ENCODE peak calls at places on chromosome 6, in four cellular contexts. One of them, this sample, is unnamed.

GRCh38 chr6:168096271-168096764 is 17.3 kb upstream of the FRMD1 start:
- DNase-seq in prostate gland: no peak
- DNase-seq in upper lobe of left lung: no peak
- DNase-seq in suprapubic skin: no peak
- DNase-seq in this sample: no peak

GRCh38 chr6:90249044-90249443 is 47.6 kb downstream of the BACH2 start:
- DNase-seq in suprapubic skin: no peak
- DNase-seq in upper lobe of left lung: no peak
- DNase-seq in prostate gland: no peak
- DNase-seq in this sample: no peak

GRCh38 chr6:161079566-161080262 is 88.1 kb downstream of the MAP3K4 start:
- DNase-seq in upper lobe of left lung: no peak
- DNase-seq in prostate gland: no peak
- DNase-seq in suprapubic skin: no peak
- DNase-seq in this sample: no peak

GRCh38 chr6:143878272-143878760 is 14.0 kb downstream of the ZC2HC1B start:
- DNase-seq in suprapubic skin: no peak
- DNase-seq in upper lobe of left lung: no peak
- DNase-seq in prostate gland: no peak
- DNase-seq in this sample: no peak

GRCh38 chr6:44156494-44157151 is 2.0 kb upstream of the CAPN11 start:
- DNase-seq in upper lobe of left lung: no peak
- DNase-seq in prostate gland: peak
- DNase-seq in suprapubic skin: no peak
- DNase-seq in this sample: no peak

GRCh38 chr6:34462010-34462409 is 3.9 kb upstream of the PACSIN1 start:
- DNase-seq in prostate gland: no peak
- DNase-seq in suprapubic skin: no peak
- DNase-seq in upper lobe of left lung: no peak
- DNase-seq in this sample: no peak

GRCh38 chr6:89818977-89819335 is 638 bp downstream of the MDN1 start:
- DNase-seq in upper lobe of left lung: no peak
- DNase-seq in suprapubic skin: no peak
- DNase-seq in prostate gland: peak
- DNase-seq in this sample: no peak

GRCh38 chr6:6556738-6557503 is 31.6 kb upstream of the LY86 start:
- DNase-seq in upper lobe of left lung: no peak
- DNase-seq in suprapubic skin: no peak
- DNase-seq in prostate gland: no peak
- DNase-seq in this sample: no peak

GRCh38 chr6:133548409-133548808 is 307.3 kb downstream of the EYA4 start:
- DNase-seq in prostate gland: no peak
- DNase-seq in suprapubic skin: no peak
- DNase-seq in upper lobe of left lung: no peak
- DNase-seq in this sample: no peak

GRCh38 chr6:143059616-143060353 is 904 bp upstream of the AIG1 start:
- DNase-seq in upper lobe of left lung: peak
- DNase-seq in suprapubic skin: no peak
- DNase-seq in prostate gland: peak
- DNase-seq in this sample: peak

GRCh38 chr6:155301867-155302266 is 12.4 kb downstream of the TFB1M start:
- DNase-seq in upper lobe of left lung: no peak
- DNase-seq in prostate gland: no peak
- DNase-seq in suprapubic skin: no peak
- DNase-seq in this sample: no peak

GRCh38 chr6:46491789-46492547 is 719 bp upstream of the RCAN2 start:
- DNase-seq in upper lobe of left lung: peak
- DNase-seq in suprapubic skin: no peak
- DNase-seq in prostate gland: peak
- DNase-seq in this sample: peak

GRCh38 chr6:156789081-156789943 is 12.1 kb downstream of the ARID1B start:
- DNase-seq in suprapubic skin: no peak
- DNase-seq in prostate gland: no peak
- DNase-seq in upper lobe of left lung: no peak
- DNase-seq in this sample: no peak

GRCh38 chr6:40968620-40969145 is 70.3 kb downstream of the UNC5CL start:
- DNase-seq in suprapubic skin: no peak
- DNase-seq in upper lobe of left lung: no peak
- DNase-seq in prostate gland: no peak
- DNase-seq in this sample: no peak

GRCh38 chr6:81614292-81614691 is 138.2 kb downstream of the TENT5A start:
- DNase-seq in suprapubic skin: no peak
- DNase-seq in upper lobe of left lung: no peak
- DNase-seq in prostate gland: no peak
- DNase-seq in this sample: no peak

GRCh38 chr6:34466242-34467185 is 638 bp downstream of the PACSIN1 start:
- DNase-seq in suprapubic skin: no peak
- DNase-seq in upper lobe of left lung: no peak
- DNase-seq in prostate gland: no peak
- DNase-seq in this sample: no peak

GRCh38 chr6:150857062-150857905 is 8.2 kb upstream of the MTHFD1L start:
- DNase-seq in suprapubic skin: no peak
- DNase-seq in upper lobe of left lung: no peak
- DNase-seq in prostate gland: no peak
- DNase-seq in this sample: peak

GRCh38 chr6:160277546-160277945 is 18.9 kb upstream of the SLC22A2 start:
- DNase-seq in prostate gland: no peak
- DNase-seq in suprapubic skin: no peak
- DNase-seq in upper lobe of left lung: no peak
- DNase-seq in this sample: no peak

GRCh38 chr6:116251568-116252384 is 2.1 kb downstream of the TSPYL4 start:
- DNase-seq in suprapubic skin: no peak
- DNase-seq in prostate gland: no peak
- DNase-seq in upper lobe of left lung: no peak
- DNase-seq in this sample: no peak

GRCh38 chr6:133396630-133397335 is 155.6 kb downstream of the EYA4 start:
- DNase-seq in prostate gland: no peak
- DNase-seq in upper lobe of left lung: no peak
- DNase-seq in suprapubic skin: no peak
- DNase-seq in this sample: no peak

GRCh38 chr6:169738972-169739529 is 12.3 kb downstream of the DYNLT2 start:
- DNase-seq in suprapubic skin: no peak
- DNase-seq in prostate gland: no peak
- DNase-seq in upper lobe of left lung: no peak
- DNase-seq in this sample: no peak

GRCh38 chr6:3431994-3432393 is 24.9 kb downstream of the SLC22A23 start:
- DNase-seq in prostate gland: no peak
- DNase-seq in upper lobe of left lung: no peak
- DNase-seq in suprapubic skin: no peak
- DNase-seq in this sample: no peak

GRCh38 chr6:12150812-12151432 is 138.8 kb downstream of the HIVEP1 start:
- DNase-seq in upper lobe of left lung: no peak
- DNase-seq in suprapubic skin: no peak
- DNase-seq in prostate gland: peak
- DNase-seq in this sample: no peak

GRCh38 chr6:142395768-142396231 is 94.0 kb downstream of the ADGRG6 start:
- DNase-seq in suprapubic skin: no peak
- DNase-seq in upper lobe of left lung: no peak
- DNase-seq in prostate gland: no peak
- DNase-seq in this sample: no peak

GRCh38 chr6:37433657-37434271 is 743 bp downstream of the CMTR1 start:
- DNase-seq in suprapubic skin: no peak
- DNase-seq in prostate gland: no peak
- DNase-seq in upper lobe of left lung: peak
- DNase-seq in this sample: no peak

GRCh38 chr6:98041072-98041471 is 758.1 kb upstream of the MMS22L start:
- DNase-seq in suprapubic skin: no peak
- DNase-seq in prostate gland: no peak
- DNase-seq in upper lobe of left lung: no peak
- DNase-seq in this sample: no peak

GRCh38 chr6:109336221-109336955 is 45.9 kb downstream of the CD164 start:
- DNase-seq in suprapubic skin: no peak
- DNase-seq in prostate gland: peak
- DNase-seq in upper lobe of left lung: peak
- DNase-seq in this sample: peak

GRCh38 chr6:111625511-111626331 is 20.0 kb upstream of the TRAF3IP2 start:
- DNase-seq in prostate gland: no peak
- DNase-seq in upper lobe of left lung: no peak
- DNase-seq in suprapubic skin: no peak
- DNase-seq in this sample: no peak

GRCh38 chr6:39882567-39882953 is 51.7 kb downstream of the MOCS1 start:
- DNase-seq in prostate gland: no peak
- DNase-seq in upper lobe of left lung: no peak
- DNase-seq in suprapubic skin: no peak
- DNase-seq in this sample: no peak

GRCh38 chr6:39879535-39879934 is 54.7 kb downstream of the MOCS1 start:
- DNase-seq in prostate gland: no peak
- DNase-seq in upper lobe of left lung: no peak
- DNase-seq in suprapubic skin: no peak
- DNase-seq in this sample: no peak

GRCh38 chr6:39884696-39885095 is 49.6 kb downstream of the MOCS1 start:
- DNase-seq in prostate gland: no peak
- DNase-seq in suprapubic skin: no peak
- DNase-seq in upper lobe of left lung: no peak
- DNase-seq in this sample: no peak

GRCh38 chr6:39880521-39881048 is 53.7 kb downstream of the MOCS1 start:
- DNase-seq in upper lobe of left lung: no peak
- DNase-seq in prostate gland: no peak
- DNase-seq in suprapubic skin: no peak
- DNase-seq in this sample: no peak

DNA sequence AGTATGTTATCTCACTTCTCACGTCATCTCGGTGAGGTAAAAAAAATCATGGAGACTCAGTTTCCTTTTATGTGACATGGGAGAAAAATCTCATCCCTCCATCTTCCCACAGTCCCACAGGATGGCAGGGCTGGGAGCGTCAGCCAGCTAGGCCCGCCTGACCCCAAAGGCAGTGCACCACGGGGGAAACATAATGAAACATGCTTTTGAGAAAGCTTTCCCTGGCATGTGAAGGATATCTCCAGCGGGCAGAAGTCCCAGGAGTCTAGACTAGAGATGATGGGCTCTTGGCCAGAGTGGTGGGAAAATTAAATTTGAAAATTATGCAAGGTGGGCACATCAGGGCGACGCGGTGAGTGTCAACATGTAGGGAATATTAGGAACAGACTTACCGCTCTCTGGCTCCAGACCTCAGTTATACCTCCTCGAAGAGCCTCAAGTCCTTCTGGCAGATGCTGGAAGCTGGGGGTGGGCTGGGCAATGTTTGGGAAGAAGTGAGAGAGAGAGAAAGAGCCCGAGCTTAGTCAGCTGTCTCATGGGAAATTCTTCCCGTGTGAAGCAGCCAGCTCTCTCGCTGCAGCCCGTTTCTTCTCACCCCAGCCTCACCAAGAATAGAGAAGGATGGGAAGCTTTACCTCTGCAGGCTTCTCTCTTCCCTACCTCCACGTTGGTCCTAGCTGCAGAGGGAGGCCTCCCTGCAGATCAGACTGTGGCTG is 52.3 kb downstream of the MOCS1 start:
- DNase-seq in suprapubic skin: no peak
- DNase-seq in upper lobe of left lung: no peak
- DNase-seq in prostate gland: no peak
- DNase-seq in this sample: no peak
- TF ChIP-seq POLR2A in suprapubic skin: no peak
- TF ChIP-seq POLR2A in upper lobe of left lung: no peak
- TF ChIP-seq POLR2A in prostate gland: no peak
- TF ChIP-seq POLR2A in this sample: no peak

DNA sequence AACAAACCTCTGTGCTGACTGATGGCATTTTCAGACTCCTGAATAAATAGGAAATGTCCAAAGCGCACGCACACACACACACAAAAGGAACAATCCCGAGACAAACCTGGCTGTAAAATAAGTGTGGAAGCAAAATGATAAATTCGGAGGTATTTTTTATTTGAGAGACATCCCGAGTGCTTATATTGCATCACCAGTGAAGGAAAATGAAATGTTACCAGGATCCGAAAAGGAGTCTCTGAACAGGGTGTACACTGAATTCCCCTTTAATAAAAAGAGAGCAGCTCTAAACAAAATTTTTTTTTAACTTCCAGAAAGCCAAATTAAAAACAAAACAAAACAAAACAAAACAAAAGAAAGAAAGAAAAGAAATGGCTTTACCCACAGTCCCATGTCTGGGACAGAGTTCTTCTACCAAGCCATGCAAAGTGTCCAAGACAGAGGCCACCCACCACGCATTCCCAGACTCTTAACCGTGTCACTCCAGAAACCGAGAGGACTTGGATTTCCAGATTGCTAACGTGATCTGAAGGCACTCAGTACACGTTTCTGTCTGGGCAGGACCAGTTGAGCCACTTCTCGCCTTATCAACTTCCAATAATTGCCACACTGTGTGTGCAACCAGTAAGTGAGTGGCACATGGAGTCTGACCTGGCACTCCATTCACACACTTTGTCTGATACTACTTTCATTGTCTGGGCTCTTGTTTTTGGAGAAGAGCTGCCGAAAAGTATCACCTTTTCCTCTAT is 820 bp downstream of the ME1 start:
- DNase-seq in upper lobe of left lung: peak
- DNase-seq in prostate gland: peak
- DNase-seq in suprapubic skin: no peak
- DNase-seq in this sample: no peak
- H3K27ac ChIP-seq in upper lobe of left lung: peak
- H3K27ac ChIP-seq in prostate gland: peak
- H3K27ac ChIP-seq in suprapubic skin: peak
- H3K27ac ChIP-seq in this sample: no peak

GRCh38 chr6:1605822-1606532 is 3.7 kb upstream of the FOXC1 start:
- DNase-seq in upper lobe of left lung: no peak
- DNase-seq in suprapubic skin: no peak
- DNase-seq in prostate gland: no peak
- DNase-seq in this sample: no peak

GRCh38 chr6:1607557-1608221 is 2.0 kb upstream of the FOXC1 start:
- DNase-seq in prostate gland: no peak
- DNase-seq in suprapubic skin: no peak
- DNase-seq in upper lobe of left lung: no peak
- DNase-seq in this sample: peak

GRCh38 chr6:1607236-1607556 is 2.5 kb upstream of the FOXC1 start:
- DNase-seq in prostate gland: no peak
- DNase-seq in upper lobe of left lung: no peak
- DNase-seq in suprapubic skin: no peak
- DNase-seq in this sample: no peak

GRCh38 chr6:1604991-1605821 is 4.5 kb upstream of the FOXC1 start:
- DNase-seq in prostate gland: no peak
- DNase-seq in upper lobe of left lung: no peak
- DNase-seq in suprapubic skin: no peak
- DNase-seq in this sample: no peak

GRCh38 chr6:1606533-1607235 is 3.0 kb upstream of the FOXC1 start:
- DNase-seq in prostate gland: no peak
- DNase-seq in upper lobe of left lung: no peak
- DNase-seq in suprapubic skin: no peak
- DNase-seq in this sample: no peak
- TF ChIP-seq POLR2AphosphoS5 in prostate gland: no peak
- TF ChIP-seq POLR2AphosphoS5 in upper lobe of left lung: no peak
- TF ChIP-seq POLR2AphosphoS5 in suprapubic skin: no peak
- TF ChIP-seq POLR2AphosphoS5 in this sample: no peak

DNA sequence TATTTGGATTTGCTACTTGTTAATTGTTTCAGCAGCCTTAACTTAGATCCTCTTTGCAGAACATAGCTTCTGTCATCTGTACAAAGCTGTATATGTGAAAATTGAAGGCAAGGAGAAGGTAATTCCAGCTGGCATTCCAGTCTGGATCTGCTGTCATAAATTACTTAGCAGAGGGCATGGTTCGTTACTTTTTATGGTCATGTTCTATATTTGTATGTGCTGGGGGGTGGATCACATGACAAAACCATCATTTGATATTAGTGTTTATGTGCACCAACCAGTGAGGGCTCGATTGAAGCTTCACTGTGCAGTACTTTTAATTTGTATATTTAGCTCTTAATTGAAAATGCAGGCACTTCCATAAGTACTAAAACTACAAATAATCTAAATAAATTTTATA is 80.2 kb downstream of the CAP2 start:
- DNase-seq in upper lobe of left lung: no peak
- DNase-seq in suprapubic skin: no peak
- DNase-seq in prostate gland: no peak
- DNase-seq in this sample: no peak
- TF ChIP-seq POLR2A in upper lobe of left lung: no peak
- TF ChIP-seq POLR2A in suprapubic skin: no peak
- TF ChIP-seq POLR2A in prostate gland: no peak
- TF ChIP-seq POLR2A in this sample: no peak

This sample was measured in breast epithelium.